ENCODE peak calls at places on chromosomes 2 and 18, in nine cellular contexts. B is stimulated activated CD4-positive, alpha-beta T cell treated with anti-CD3 and anti-CD28 coated beads, Interleukin-2, amount 100 ng/mL, for 48 hours; S is NCI-H510A; T is upper lobe of right lung; V is GM04504; R is activated CD8-positive, alpha-beta memory T cell treated with anti-CD3 and anti-CD28 coated beads for 24 hours; P is RWPE1; L is esophagus squamous epithelium; W is tibial artery. M is an unnamed sample.

GRCh38 chr18:41767960-41768359 is 187.1 kb upstream of the PIK3C3 start:
- DNase-seq in T (no peak), R (no peak), B (no peak), V (no peak), W (no peak), L (no peak), S (no peak), P (peak), M (no peak)

GRCh38 chr2:60385648-60386047 is 167.8 kb downstream of the BCL11A start:
- DNase-seq in V (no peak), R (no peak), L (no peak), P (no peak), T (no peak), W (no peak), S (no peak), B (no peak), M (no peak)

GRCh38 chr2:38074775-38075435 is 1.0 kb downstream of the CYP1B1 start:
- DNase-seq in L (no peak), R (peak), P (no peak), V (no peak), W (no peak), B (no peak), T (peak), S (no peak), M (no peak)

GRCh38 chr18:62388855-62389760 is 64.0 kb downstream of the TNFRSF11A start:
- DNase-seq in R (no peak), B (no peak), P (peak), L (no peak), T (no peak), W (no peak), S (no peak), V (no peak), M (no peak)

GRCh38 chr2:139946690-139947089 is 1166.5 kb upstream of the NXPH2 start:
- DNase-seq in S (no peak), V (no peak), W (no peak), R (no peak), P (no peak), T (no peak), B (no peak), L (no peak), M (no peak)

GRCh38 chr2:40039543-40039942 is 260.5 kb upstream of the THUMPD2 start:
- DNase-seq in B (no peak), P (no peak), T (no peak), W (no peak), L (no peak), V (no peak), S (no peak), R (no peak), M (no peak)

GRCh38 chr2:8494589-8494988 is 187.3 kb upstream of the ID2 start:
- DNase-seq in S (no peak), T (no peak), B (no peak), V (no peak), R (no peak), L (no peak), W (no peak), P (no peak), M (no peak)

GRCh38 chr2:238061310-238062202 is 755 bp downstream of the SCLY start:
- DNase-seq in S (peak), P (peak), L (no peak), R (peak), T (no peak), W (peak), V (no peak), B (peak), M (peak)

GRCh38 chr18:76803814-76804213 is 18.5 kb upstream of the ZNF236 start:
- DNase-seq in T (no peak), W (peak), P (peak), B (peak), L (no peak), S (peak), R (peak), V (peak), M (peak)

GRCh38 chr18:35672897-35673296 is 91.4 kb downstream of the GALNT1 start:
- DNase-seq in W (no peak), P (no peak), R (no peak), S (no peak), B (no peak), V (no peak), T (no peak), L (no peak), M (no peak)

GRCh38 chr2:109542384-109542783 is 71.4 kb downstream of the SEPTIN10 start:
- DNase-seq in T (no peak), L (no peak), B (no peak), P (no peak), S (peak), W (no peak), R (no peak), V (no peak), M (no peak)

GRCh38 chr2:23430263-23430662 is 45.3 kb downstream of the KLHL29 start:
- DNase-seq in S (no peak), V (no peak), R (no peak), L (no peak), T (no peak), W (no peak), P (no peak), B (no peak), M (no peak)

GRCh38 chr2:140011287-140011686 is 1231.1 kb upstream of the NXPH2 start:
- DNase-seq in L (no peak), T (no peak), B (no peak), P (no peak), S (no peak), W (no peak), R (no peak), V (no peak), M (no peak)

GRCh38 chr2:1758774-1759610 is 14.7 kb upstream of the PXDN start:
- DNase-seq in B (no peak), S (no peak), W (no peak), L (no peak), V (no peak), R (no peak), T (no peak), P (no peak), M (no peak)

M was measured in OCI-LY7.